ENCODE peak calls at places on chromosomes 4 and X, in nine cellular contexts. N is lower leg skin, Q is tibial nerve, G is heart left ventricle, L is gastrocnemius medialis, Y is suprapubic skin, U is transverse colon, W is Peyer's patch, O is uterus. I is an unnamed sample.

GRCh38 chrX:102155806-102156179 is at the start of gene BEX5:
- DNase-seq in Y (no peak), O (peak; percentile 62), L (peak; percentile 4), G (peak; percentile 28), U (peak; percentile 68), N (peak; percentile 27), W (peak; percentile 41), Q (no peak), I (no peak)

GRCh38 chrX:118726887-118727685 is at the start of gene IL13RA1:
- DNase-seq in W (peak; percentile 49), U (peak; percentile 85), G (peak; percentile 79), L (peak; percentile 46), O (peak; percentile 80), Y (peak; percentile 80), Q (peak; percentile 63), N (peak; percentile 47), I (peak; percentile 69)

GRCh38 chr4:121656269-121656641 is 40.5 kb downstream of the ANXA5 start:
- DNase-seq in U (peak; percentile 10), O (peak; percentile 29), W (no peak), G (peak; percentile 42), Y (no peak), L (no peak), Q (peak; percentile 45), N (peak; percentile 19), I (no peak)

GRCh38 chrX:118975831-118976598 is 1.6 kb downstream of the LONRF3 start:
- DNase-seq in Q (peak; percentile 61), G (peak; percentile 69), N (peak; percentile 66), O (peak; percentile 84), U (peak; percentile 78), L (peak; percentile 82), W (peak; percentile 30), Y (peak; percentile 86), I (peak; percentile 74)

GRCh38 chr4:82688091-82688815 is 110.3 kb downstream of the SCD5 start:
- DNase-seq in G (no peak), O (no peak), Q (no peak), U (no peak), W (no peak), Y (no peak), L (no peak), N (no peak), I (no peak)

GRCh38 chr4:24477919-24478318 is 106.4 kb downstream of the DHX15 start:
- DNase-seq in L (no peak), O (peak; percentile 27), U (no peak), Y (no peak), G (peak; percentile 50), W (no peak), N (no peak), Q (no peak), I (no peak)

GRCh38 chr4:6474053-6474568 is 1.7 kb upstream of the PPP2R2C start:
- DNase-seq in W (no peak), U (no peak), Q (no peak), O (no peak), G (no peak), N (peak; percentile 12), Y (peak; percentile 69), L (no peak), I (peak; percentile 50)

GRCh38 chr4:76854858-76855257 is 43.1 kb downstream of the SOWAHB start:
- DNase-seq in W (no peak), U (no peak), L (no peak), Y (no peak), Q (no peak), G (no peak), O (no peak), N (no peak), I (no peak)

GRCh38 chrX:112687189-112687691 is 7.5 kb upstream of the LHFPL1 start:
- DNase-seq in W (no peak), N (no peak), Q (no peak), Y (no peak), G (peak; percentile 16), U (no peak), O (no peak), L (no peak), I (no peak)

GRCh38 chr4:101864660-101865059 is 74.1 kb downstream of the BANK1 start:
- DNase-seq in G (no peak), O (no peak), U (no peak), L (no peak), Y (no peak), N (no peak), W (no peak), Q (no peak), I (no peak)

GRCh38 chr4:113945906-113946305 is 33.5 kb downstream of the ARSJ start:
- DNase-seq in N (no peak), Q (no peak), O (no peak), U (no peak), Y (no peak), W (no peak), G (no peak), L (no peak), I (no peak)

GRCh38 chr4:20305976-20306375 is 54.3 kb downstream of the SLIT2 start:
- DNase-seq in G (no peak), Q (no peak), L (no peak), Y (no peak), N (no peak), W (no peak), U (no peak), O (no peak), I (no peak)

GRCh38 chr4:139972305-139972704 is 181.7 kb downstream of the MAML3 start:
- DNase-seq in Y (no peak), Q (no peak), O (no peak), W (no peak), L (no peak), G (no peak), U (no peak), N (no peak), I (no peak)

GRCh38 chr4:102157984-102158383 is 187.3 kb downstream of the SLC39A8 start:
- DNase-seq in O (no peak), G (no peak), Q (no peak), U (no peak), Y (no peak), L (no peak), N (no peak), W (no peak), I (no peak)

GRCh38 chr4:111959202-111959601 is 186.1 kb upstream of the FAM241A start:
- DNase-seq in G (no peak), Y (no peak), L (no peak), O (no peak), Q (no peak), W (no peak), U (no peak), N (no peak), I (no peak)

GRCh38 chrX:2712428-2712827 is 21.3 kb downstream of the CD99 start:
- DNase-seq in L (no peak), Q (no peak), Y (no peak), O (no peak), W (no peak), U (no peak), N (no peak), G (no peak), I (no peak)

GRCh38 chr4:105858466-105859040 is 36.7 kb upstream of the NPNT start:
- DNase-seq in Y (no peak), L (no peak), N (no peak), G (no peak), W (no peak), U (no peak), O (no peak), Q (no peak), I (no peak)

DNA sequence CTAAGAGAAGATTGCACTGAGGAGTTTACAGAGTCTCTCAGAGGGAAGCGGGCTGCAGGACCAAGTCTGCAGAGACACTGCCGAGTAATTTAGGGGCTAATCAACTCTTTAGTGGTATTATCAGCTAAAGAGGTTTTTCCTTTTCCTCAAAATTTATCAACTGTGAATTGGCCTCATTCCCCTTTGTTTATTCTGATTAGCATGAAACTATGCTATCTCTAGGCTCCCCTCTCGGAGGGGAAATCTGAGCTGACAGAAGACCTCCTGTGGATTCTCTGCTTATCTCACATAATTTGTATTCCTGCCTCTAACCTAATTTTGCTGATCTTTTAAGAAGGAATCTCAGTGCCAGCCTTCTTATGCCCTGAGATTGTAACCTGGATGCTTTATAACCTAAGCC is 201.0 kb downstream of the DCTD start:
- DNase-seq in Y (no peak), G (no peak), N (no peak), Q (no peak), U (no peak), W (no peak), O (no peak), L (no peak), I (no peak)
- TF ChIP-seq POLR2A in Y (no peak), G (no peak), N (no peak), Q (no peak), U (no peak), W (no peak), O (no peak), L (no peak), I (no peak)

DNA sequence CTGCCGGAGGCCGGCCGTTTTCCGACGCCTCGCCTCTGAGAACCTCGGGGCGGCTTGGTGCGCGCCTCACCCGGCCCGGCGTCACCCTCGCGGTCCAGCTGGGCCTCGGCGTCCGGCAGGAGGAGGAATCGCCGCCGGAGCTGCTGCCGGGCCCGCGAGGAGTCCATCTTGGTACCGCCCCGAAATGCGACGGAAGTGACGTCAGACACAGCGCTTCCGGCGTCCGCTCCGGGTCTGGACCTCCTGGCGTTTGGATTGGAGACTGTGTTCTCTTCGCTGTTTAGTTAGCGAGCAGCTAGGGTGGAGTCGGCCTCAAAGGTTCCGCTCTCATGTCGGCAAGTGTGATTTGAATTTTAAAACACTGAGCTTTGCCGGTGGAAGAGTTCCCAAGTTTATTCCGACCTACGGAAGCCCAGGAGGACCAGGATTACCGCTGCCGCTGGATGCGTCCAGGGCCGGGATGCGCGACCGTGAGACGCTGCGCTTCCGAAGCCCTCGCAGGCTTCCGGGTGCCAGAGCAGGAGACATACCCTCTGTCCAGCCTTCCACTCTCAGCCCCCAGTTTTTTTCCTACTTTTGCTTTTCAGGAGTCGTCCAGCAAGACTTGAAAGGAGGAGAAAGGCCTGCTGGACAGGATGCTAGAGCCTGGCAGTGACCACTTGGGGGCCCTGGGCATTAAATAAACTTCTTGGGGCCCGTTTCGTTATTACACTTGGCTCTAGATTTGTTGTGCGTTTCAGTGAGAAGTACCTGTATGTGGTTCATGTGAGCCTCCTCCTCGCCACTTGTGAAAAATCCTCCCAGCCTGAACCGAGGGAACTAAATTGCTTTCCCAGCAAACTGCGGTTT is at the start of gene TMEM128:
- DNase-seq in G (peak; percentile 93), L (peak; percentile 83), Q (peak; percentile 84), N (peak; percentile 92), O (peak; percentile 92), Y (peak; percentile 96), U (peak; percentile 94), W (peak; percentile 89), I (peak; percentile 77)
- TF ChIP-seq POLR2A in G (no peak), L (peak; percentile 58), Q (peak; percentile 21), N (no peak), O (peak; percentile 66), Y (peak; percentile 32), U (peak; percentile 84), W (peak; percentile 83), I (peak; percentile 89)

GRCh38 chr4:144104509-144105130 is 35.9 kb downstream of the GYPA start:
- DNase-seq in W (no peak), Y (no peak), L (no peak), N (no peak), G (no peak), U (no peak), O (no peak), Q (no peak), I (no peak)
- TF ChIP-seq POLR2A in W (no peak), Y (no peak), L (no peak), N (no peak), G (no peak), U (no peak), O (no peak), Q (no peak), I (no peak)

DNA sequence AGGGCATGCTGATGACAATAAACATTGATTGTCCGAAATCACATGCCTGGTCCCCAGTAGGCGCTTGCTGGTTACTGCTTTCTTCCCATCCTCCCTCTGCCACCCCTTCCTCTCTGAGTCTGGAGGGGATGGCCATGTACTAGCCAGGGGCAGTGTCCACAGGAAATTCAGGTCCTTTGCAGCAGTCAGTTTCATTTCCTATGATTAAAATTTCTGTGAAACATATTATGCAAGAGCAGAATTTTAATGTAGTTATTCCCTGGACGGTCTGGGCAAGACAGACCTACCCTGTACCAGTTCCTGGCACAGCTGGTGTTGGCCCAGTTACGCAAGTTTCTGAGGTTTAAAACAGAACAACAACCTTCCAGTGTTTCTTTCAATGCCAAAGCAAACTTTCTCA is 28.2 kb upstream of the TLR2 start:
- DNase-seq in N (peak; percentile 60), U (no peak), G (no peak), W (no peak), Q (peak; percentile 60), L (peak; percentile 30), O (no peak), Y (no peak), I (no peak)
- TF ChIP-seq POLR2A in N (no peak), U (no peak), G (no peak), W (no peak), Q (no peak), L (peak; percentile 20), O (no peak), Y (no peak), I (no peak)

I was measured in H54.